ENCODE peak calls at places on chromosome 4, in four cellular contexts. P, O, T and E are unnamed samples.

GRCh38 chr4:103626296-103626695 is 93.5 kb downstream of the TACR3 start:
- DNase-seq in O (no peak), T (no peak), P (no peak), E (no peak)

GRCh38 chr4:88737304-88738015 is 39.8 kb upstream of the NAP1L5 start:
- DNase-seq in P (peak; percentile 12), O (no peak), T (no peak), E (peak; percentile 65)

GRCh38 chr4:135269125-135269772 is 1067.7 kb upstream of the PABPC4L start:
- DNase-seq in O (no peak), T (no peak), P (no peak), E (no peak)

GRCh38 chr4:1052231-1052671 is 40.8 kb downstream of the FGFRL1 start:
- DNase-seq in P (no peak), T (peak; percentile 21), O (no peak), E (no peak)

GRCh38 chr4:498328-498919 is 532 bp downstream of the ZNF721 start:
- DNase-seq in O (peak; percentile 8), T (no peak), P (no peak), E (no peak)

GRCh38 chr4:123838426-123838825 is 441.8 kb downstream of the SPRY1 start:
- DNase-seq in O (no peak), T (no peak), P (no peak), E (no peak)

GRCh38 chr4:184039963-184040383 is 134.9 kb downstream of the STOX2 start:
- DNase-seq in T (no peak), P (no peak), O (no peak), E (no peak)

GRCh38 chr4:38313175-38313574 is 350.8 kb upstream of the KLF3 start:
- DNase-seq in P (no peak), O (no peak), T (no peak), E (no peak)

GRCh38 chr4:44760142-44760898 is 34.0 kb upstream of the GNPDA2 start:
- DNase-seq in P (no peak), T (no peak), O (peak; percentile 7), E (no peak)

GRCh38 chr4:28167411-28167810 is 1306.8 kb downstream of the STIM2 start:
- DNase-seq in P (no peak), T (no peak), O (no peak), E (peak; percentile 46)

GRCh38 chr4:142959156-142959555 is 113.1 kb upstream of the INPP4B start:
- DNase-seq in O (no peak), P (no peak), T (no peak), E (no peak)

GRCh38 chr4:36722986-36723385 is 441.6 kb downstream of the DTHD1 start:
- DNase-seq in O (no peak), P (no peak), T (no peak), E (no peak)

GRCh38 chr4:88880501-88881226 is 176.3 kb downstream of the FAM13A start:
- DNase-seq in O (no peak), T (no peak), P (no peak), E (no peak)

GRCh38 chr4:76600447-76600846 is 165.4 kb downstream of the SHROOM3 start:
- DNase-seq in P (no peak), O (no peak), T (no peak), E (no peak)

GRCh38 chr4:139665079-139665689 is 435 bp upstream of the MGST2 start:
- DNase-seq in P (no peak), T (no peak), O (no peak), E (no peak)

GRCh38 chr4:25308761-25309160 is 3.8 kb upstream of the ZCCHC4 start:
- DNase-seq in O (peak; percentile 21), T (no peak), P (no peak), E (no peak)

GRCh38 chr4:187251896-187252295 is 528.2 kb upstream of the FAT1 start:
- DNase-seq in O (no peak), P (no peak), T (no peak), E (no peak)

GRCh38 chr4:132592340-132592739 is 556.8 kb upstream of the PCDH10 start:
- DNase-seq in O (peak; percentile 16), P (no peak), T (peak; percentile 36), E (peak; percentile 58)

GRCh38 chr4:115484479-115484878 is 371.1 kb upstream of the NDST4 start:
- DNase-seq in T (no peak), O (no peak), P (no peak), E (no peak)

GRCh38 chr4:1174941-1175634 is 2.7 kb upstream of the SPON2 start:
- DNase-seq in P (no peak), O (no peak), T (no peak), E (peak; percentile 38)

GRCh38 chr4:94595880-94596483 is 144.2 kb downstream of the PDLIM5 start:
- DNase-seq in T (no peak), O (peak; percentile 48), P (no peak), E (no peak)

GRCh38 chr4:23728971-23729370 is 160.9 kb downstream of the PPARGC1A start:
- DNase-seq in T (no peak), P (no peak), O (no peak), E (no peak)

GRCh38 chr4:80035336-80035735 is 37.7 kb downstream of the ANTXR2 start:
- DNase-seq in T (no peak), O (peak; percentile 7), P (peak; percentile 59), E (no peak)

GRCh38 chr4:10951306-10951705 is 266.7 kb upstream of the CLNK start:
- DNase-seq in T (no peak), P (no peak), O (no peak), E (no peak)

GRCh38 chr4:102627831-102628523 is 126.8 kb downstream of the NFKB1 start:
- DNase-seq in P (no peak), O (no peak), T (no peak), E (no peak)

GRCh38 chr4:666822-667544 is 7.1 kb downstream of the ATP5ME start:
- DNase-seq in P (no peak), O (no peak), T (no peak), E (peak; percentile 36)

DNA sequence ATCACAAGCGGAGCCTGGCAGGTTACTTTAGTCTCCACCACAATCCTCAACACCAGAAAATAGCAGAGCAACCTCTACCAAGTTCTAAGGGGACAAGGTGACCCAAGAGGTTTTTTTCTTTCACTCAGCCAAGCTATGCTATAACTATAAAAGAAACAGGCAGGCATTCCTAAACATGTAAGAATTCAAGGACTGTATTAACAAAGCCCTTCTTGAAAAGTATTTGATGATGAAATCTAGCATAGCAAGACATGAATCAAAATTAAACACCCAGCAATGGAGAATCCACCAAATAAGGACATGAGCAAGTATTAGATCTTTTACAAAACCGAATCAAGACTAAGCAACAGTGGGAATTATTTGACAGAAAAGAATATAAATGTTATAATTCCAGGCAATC is 25.7 kb upstream of the C1QTNF7 start:
- DNase-seq in T (no peak), P (no peak), O (no peak), E (no peak)
- H3K27ac ChIP-seq in T (no peak overlapping the region), P (peak overlapping the region; percentile 74), O (no peak overlapping the region), E (no peak overlapping the region)

GRCh38 chr4:185534534-185534849 is 815 bp downstream of the PDLIM3 start:
- DNase-seq in O (no peak), T (no peak), P (no peak), E (no peak)

GRCh38 chr4:185534850-185535761 is at the start of gene PDLIM3:
- DNase-seq in P (no peak), T (peak; percentile 74), O (peak; percentile 27), E (peak; percentile 88)

GRCh38 chr4:185538806-185539205 is 3.5 kb upstream of the PDLIM3 start:
- DNase-seq in P (no peak), O (no peak), T (no peak), E (no peak)

GRCh38 chr4:185532795-185533324 is 2.4 kb downstream of the PDLIM3 start:
- DNase-seq in T (no peak), O (no peak), P (no peak), E (no peak)

GRCh38 chr4:185535818-185536729 is 767 bp upstream of the PDLIM3 start:
- DNase-seq in T (no peak), O (no peak), P (no peak), E (no peak)
- H3K9ac ChIP-seq in T (peak overlapping the region; percentile 53), O (peak overlapping the region; percentile 46), P (no peak overlapping the region), E (peak overlapping the region; percentile 71)

DNA sequence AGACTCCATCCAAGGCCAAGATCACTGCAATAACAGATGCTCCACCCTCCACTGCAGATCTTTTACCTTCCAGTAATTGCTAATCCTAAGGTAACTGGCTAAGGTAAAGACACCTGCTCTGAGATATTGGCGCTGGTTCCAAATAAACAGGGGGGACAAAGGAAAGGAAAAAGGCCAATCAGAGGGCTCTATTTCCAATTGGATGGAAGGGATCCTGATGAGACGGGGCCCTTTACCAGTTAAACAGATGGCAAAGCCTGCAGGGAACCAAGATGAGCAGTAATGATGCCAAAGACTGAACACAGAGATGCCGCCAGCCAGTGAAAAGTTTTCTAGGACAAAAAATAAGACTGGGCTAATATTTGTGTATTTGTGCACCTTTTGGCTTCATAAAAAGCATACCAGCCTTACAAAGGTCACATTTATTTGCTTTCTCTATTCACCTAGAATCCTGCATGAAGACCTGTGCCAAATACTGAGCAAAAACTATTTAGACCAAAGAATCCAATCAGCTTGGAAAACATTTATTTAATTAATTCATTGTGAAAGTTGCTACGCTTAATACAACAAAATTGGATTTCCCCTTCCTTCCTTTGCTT is 148.5 kb downstream of the PPP3CA start:
- DNase-seq in T (no peak), P (no peak), O (peak; percentile 20), E (no peak)
- TF ChIP-seq CTCF in T (no peak), P (no peak), O (no peak), E (no peak)

GRCh38 chr4:146654648-146654975 is 15.9 kb downstream of the POU4F2 start:
- DNase-seq in P (no peak), O (no peak), T (no peak), E (no peak)
- H3K27ac ChIP-seq in P (no peak overlapping the region), O (no peak overlapping the region), T (no peak overlapping the region), E (peak overlapping the region; percentile 26)